ENCODE peak calls at places on chromosomes 13 and 19, in five cellular contexts. S is NCI-H1694 treated with DMSO at 0.1 percent for 48 hours, Q is T-cell, E is HTR-8/SVneo, B is IMR-90. Z is an unnamed sample.

GRCh38 chr13:113595131-113595530 is 10.6 kb downstream of the TFDP1 start:
- DNase-seq in E (no peak), Q (no peak), S (no peak), B (no peak), Z (no peak)

GRCh38 chr13:40193290-40194203 is 472.9 kb downstream of the FOXO1 start:
- DNase-seq in B (no peak), S (no peak), E (no peak), Q (no peak), Z (no peak)

GRCh38 chr19:29674374-29675119 is 9.3 kb downstream of the PLEKHF1 start:
- DNase-seq in B (no peak), Q (no peak), E (no peak), S (no peak), Z (no peak)

GRCh38 chr19:51687791-51688664 is 5.1 kb upstream of the SPACA6 start:
- DNase-seq in S (peak), E (peak), Q (no peak), B (peak), Z (no peak)

GRCh38 chr13:113649212-113649611 is 8.8 kb downstream of the ATP4B start:
- DNase-seq in B (no peak), E (no peak), Q (no peak), S (no peak), Z (no peak)

GRCh38 chr19:8209111-8209964 is at the start of gene CERS4:
- DNase-seq in B (peak), Q (peak), S (peak), E (peak), Z (peak)

GRCh38 chr19:919157-920050 is 2.3 kb downstream of the KISS1R start:
- DNase-seq in B (no peak), E (no peak), S (no peak), Q (no peak), Z (no peak)

GRCh38 chr13:35712907-35713685 is 236.6 kb upstream of the MAB21L1 start:
- DNase-seq in S (peak), E (no peak), Q (no peak), B (peak), Z (no peak)

GRCh38 chr19:55179570-55180484 is at the start of gene SYT5:
- DNase-seq in E (no peak), B (no peak), S (no peak), Q (peak), Z (peak)

GRCh38 chr19:47156861-47157454 is 26.3 kb downstream of the SAE1 start:
- DNase-seq in Q (no peak), B (no peak), S (no peak), E (no peak), Z (no peak)

GRCh38 chr19:12834418-12834943 is at the start of gene RTBDN:
- DNase-seq in S (no peak), E (no peak), B (no peak), Q (no peak), Z (no peak)

GRCh38 chr13:95300625-95301134 is 571 bp downstream of the ABCC4 start:
- DNase-seq in Q (peak), E (peak), B (peak), S (peak), Z (no peak)

GRCh38 chr19:4414144-4414799 is 11.8 kb downstream of the CHAF1A start:
- DNase-seq in S (no peak), B (peak), E (no peak), Q (no peak), Z (no peak)

GRCh38 chr13:109144693-109145437 is 515.5 kb downstream of the MYO16 start:
- DNase-seq in S (no peak), B (no peak), Q (no peak), E (no peak), Z (no peak)

GRCh38 chr19:33443638-33444195 is 70.2 kb downstream of the CEBPG start:
- DNase-seq in Q (no peak), B (no peak), S (no peak), E (no peak), Z (no peak)

GRCh38 chr19:48474084-48474592 is 5.0 kb downstream of the CYTH2 start:
- DNase-seq in B (no peak), Q (no peak), S (no peak), E (no peak), Z (no peak)

GRCh38 chr13:75219479-75220237 is 262.3 kb downstream of the TBC1D4 start:
- DNase-seq in S (peak), E (peak), B (peak), Q (peak), Z (peak)

GRCh38 chr13:97866346-97866745 is 87.1 kb upstream of the IPO5 start:
- DNase-seq in B (no peak), E (no peak), S (no peak), Q (no peak), Z (no peak)

GRCh38 chr13:22220186-22221160 is 549.6 kb downstream of the FGF9 start:
- DNase-seq in B (no peak), S (no peak), E (no peak), Q (no peak), Z (no peak)

GRCh38 chr13:75305057-75305456 is 176.9 kb downstream of the TBC1D4 start:
- DNase-seq in S (no peak), E (no peak), Q (no peak), B (no peak), Z (no peak)

GRCh38 chr13:26529441-26529840 is 28.0 kb upstream of the WASF3 start:
- DNase-seq in S (no peak), E (peak), Q (no peak), B (peak), Z (no peak)

GRCh38 chr19:827710-828321 is at the start of gene AZU1:
- DNase-seq in S (no peak), E (no peak), B (no peak), Q (no peak), Z (no peak)

GRCh38 chr19:6273701-6274601 is 5.8 kb downstream of the MLLT1 start:
- DNase-seq in E (peak), Q (no peak), S (no peak), B (peak), Z (no peak)

GRCh38 chr19:15187026-15188007 is 13.5 kb downstream of the NOTCH3 start:
- DNase-seq in B (no peak), E (no peak), S (no peak), Q (no peak), Z (no peak)

GRCh38 chr13:75762066-75762937 is 126.2 kb downstream of the LMO7 start:
- DNase-seq in E (no peak), Q (peak), S (peak), B (peak), Z (no peak)

GRCh38 chr19:2627319-2627829 is 75.1 kb downstream of the GNG7 start:
- DNase-seq in Q (no peak), E (peak), B (peak), S (no peak), Z (no peak)

GRCh38 chr19:43782689-43783231 is 2.0 kb upstream of the KCNN4 start:
- DNase-seq in E (no peak), B (no peak), Q (no peak), S (no peak), Z (no peak)

GRCh38 chr19:1862424-1863307 is 713 bp downstream of the KLF16 start:
- DNase-seq in Q (no peak), S (no peak), B (no peak), E (no peak), Z (peak)

GRCh38 chr13:21069561-21070004 is 8.2 kb upstream of the LATS2 start:
- DNase-seq in Q (no peak), B (peak), E (peak), S (no peak), Z (no peak)

GRCh38 chr13:99376132-99376531 is 68.9 kb upstream of the GPR183 start:
- DNase-seq in E (no peak), Q (no peak), B (no peak), S (no peak), Z (no peak)

GRCh38 chr13:110771194-110771593 is 57.7 kb downstream of the ING1 start:
- DNase-seq in E (peak), B (peak), S (no peak), Q (no peak), Z (no peak)

GRCh38 chr13:74129500-74130144 is 4.6 kb downstream of the KLF12 start:
- DNase-seq in S (no peak), Q (peak), B (no peak), E (no peak), Z (no peak)

GRCh38 chr13:113653264-113654174 is 4.5 kb downstream of the ATP4B start:
- DNase-seq in S (no peak), B (no peak), Q (peak), E (no peak), Z (no peak)

GRCh38 chr19:15622991-15623390 is 8.0 kb downstream of the CYP4F8 start:
- DNase-seq in S (no peak), Q (no peak), B (no peak), E (no peak), Z (no peak)

GRCh38 chr13:51328488-51328887 is 11.0 kb upstream of the SERPINE3 start:
- DNase-seq in B (no peak), S (no peak), E (no peak), Q (no peak), Z (no peak)

GRCh38 chr13:39603424-39603947 is 493 bp upstream of the LHFPL6 start:
- DNase-seq in B (peak), S (no peak), E (no peak), Q (no peak), Z (no peak)